ENCODE peak calls at places on chromosomes 16 and 17, in eight cellular contexts. M, S, I, C, Q, A, N and R are unnamed samples.
A peak's percentile ranks its signal among the peaks of the same experiment; 100 is the strongest.

GRCh38 chr17:50956750-50957523 is 90.8 kb upstream of the TOB1 start:
- DNase-seq in M (peak; percentile 70), S (peak; percentile 76), I (peak; percentile 58), C (peak; percentile 85), Q (peak; percentile 67), A (peak; percentile 67), N (peak; percentile 39), R (peak; percentile 73)

GRCh38 chr17:41873559-41874292 is 8.5 kb upstream of the KLHL11 start:
- DNase-seq in M (no peak), S (no peak), I (no peak), C (no peak), Q (no peak), A (no peak), N (no peak), R (no peak)

GRCh38 chr16:68520649-68521086 is 18.4 kb upstream of the ZFP90 start:
- DNase-seq in M (peak; percentile 79), S (peak; percentile 70), I (peak; percentile 78), C (peak; percentile 96), Q (peak; percentile 87), A (peak; percentile 71), N (peak; percentile 73), R (peak; percentile 90)

GRCh38 chr17:30594223-30594952 is 117.2 kb downstream of the GOSR1 start:
- DNase-seq in M (no peak), S (no peak), I (no peak), C (no peak), Q (no peak), A (no peak), N (no peak), R (no peak)

GRCh38 chr16:81035975-81036750 is 521 bp downstream of the ATMIN start:
- DNase-seq in M (no peak), S (no peak), I (peak; percentile 20), C (peak; percentile 70), Q (peak; percentile 24), A (peak; percentile 39), N (no peak), R (peak; percentile 27)

GRCh38 chr17:3710951-3711383 is 12.7 kb upstream of the HASPIN start:
- DNase-seq in M (no peak), S (no peak), I (no peak), C (no peak), Q (peak; percentile 68), A (no peak), N (peak; percentile 81), R (no peak)

GRCh38 chr17:74262601-74263000 is 11.4 kb upstream of the DNAI2 start:
- DNase-seq in M (no peak), S (no peak), I (no peak), C (no peak), Q (no peak), A (no peak), N (no peak), R (no peak)

GRCh38 chr16:1154291-1154886 is 1.5 kb downstream of the CACNA1H start:
- DNase-seq in M (peak; percentile 77), S (no peak), I (no peak), C (peak; percentile 56), Q (no peak), A (no peak), N (no peak), R (no peak)

GRCh38 chr17:81703747-81704654 is 834 bp downstream of the MRPL12 start:
- DNase-seq in M (no peak), S (no peak), I (no peak), C (no peak), Q (no peak), A (no peak), N (no peak), R (no peak)

GRCh38 chr16:80938035-80938927 is 68.4 kb downstream of the CMC2 start:
- DNase-seq in M (peak; percentile 38), S (peak; percentile 42), I (no peak), C (peak; percentile 94), Q (no peak), A (no peak), N (no peak), R (no peak)

GRCh38 chr16:53518550-53519416 is 15.8 kb upstream of the AKTIP start:
- DNase-seq in M (no peak), S (peak; percentile 43), I (no peak), C (no peak), Q (peak; percentile 75), A (no peak), N (no peak), R (peak; percentile 51)

GRCh38 chr17:65553009-65553645 is 8.3 kb downstream of the AXIN2 start:
- DNase-seq in M (no peak), S (no peak), I (no peak), C (no peak), Q (no peak), A (no peak), N (no peak), R (no peak)

GRCh38 chr16:31215287-31216115 is 1.4 kb downstream of the PYDC1 start:
- DNase-seq in M (peak; percentile 44), S (peak; percentile 83), I (peak; percentile 62), C (peak; percentile 94), Q (peak; percentile 16), A (peak; percentile 62), N (peak; percentile 52), R (peak; percentile 71)

GRCh38 chr16:73086108-73086507 is 38.2 kb upstream of the ZFHX3 start:
- DNase-seq in M (no peak), S (no peak), I (no peak), C (no peak), Q (no peak), A (no peak), N (no peak), R (no peak)

GRCh38 chr17:79678091-79678731 is 52.5 kb upstream of the ENPP7 start:
- DNase-seq in M (no peak), S (no peak), I (no peak), C (no peak), Q (no peak), A (no peak), N (no peak), R (no peak)

GRCh38 chr17:67615011-67615561 is 102.7 kb upstream of the NOL11 start:
- DNase-seq in M (no peak), S (no peak), I (no peak), C (peak; percentile 15), Q (no peak), A (peak; percentile 28), N (no peak), R (no peak)

GRCh38 chr16:88317619-88317977 is 65.2 kb upstream of the ZNF469 start:
- DNase-seq in M (no peak), S (no peak), I (no peak), C (no peak), Q (no peak), A (no peak), N (no peak), R (no peak)

GRCh38 chr16:3007059-3007956 is 5.4 kb upstream of the CLDN9 start:
- DNase-seq in M (no peak), S (no peak), I (no peak), C (no peak), Q (no peak), A (no peak), N (no peak), R (peak; percentile 86)

GRCh38 chr17:7173687-7174602 is 5.2 kb downstream of the ASGR1 start:
- DNase-seq in M (peak; percentile 50), S (peak; percentile 33), I (peak; percentile 55), C (peak; percentile 93), Q (peak; percentile 40), A (peak; percentile 54), N (no peak), R (peak; percentile 57)

GRCh38 chr16:5751216-5751615 is 653.6 kb upstream of the EEF2KMT start:
- DNase-seq in M (no peak), S (no peak), I (no peak), C (no peak), Q (no peak), A (no peak), N (no peak), R (no peak)

GRCh38 chr16:5761592-5761991 is 664.0 kb upstream of the EEF2KMT start:
- DNase-seq in M (no peak), S (no peak), I (no peak), C (no peak), Q (no peak), A (no peak), N (no peak), R (no peak)

DNA sequence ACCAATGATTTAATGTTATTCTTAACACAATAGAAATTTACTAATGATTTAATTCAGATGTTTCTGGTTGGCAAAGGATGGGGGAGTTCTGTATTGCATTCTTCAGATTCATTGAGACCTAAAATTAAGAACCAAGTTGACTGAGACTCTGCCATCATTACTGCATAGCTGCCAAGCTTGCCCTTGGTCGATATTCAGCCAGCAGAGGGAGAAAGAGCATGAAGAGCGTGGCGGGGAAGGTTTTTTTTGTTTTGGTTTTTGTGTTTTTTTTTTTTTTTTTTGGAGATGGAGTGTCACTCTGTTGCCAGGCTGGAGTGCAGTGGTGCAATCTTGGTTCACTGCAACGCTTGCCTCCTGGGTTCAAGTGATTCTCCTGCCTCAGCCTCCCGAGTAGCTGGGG is 659.4 kb upstream of the EEF2KMT start:
- DNase-seq in M (no peak), S (no peak), I (no peak), C (peak; percentile 12), Q (no peak), A (no peak), N (no peak), R (no peak)
- TF ChIP-seq CTCF in M (no peak), S (no peak), I (no peak), C (peak; percentile 37), Q (no peak), A (no peak), N (no peak), R (no peak)

GRCh38 chr16:56625140-56625942 is at the start of gene MT1E:
- DNase-seq in M (peak; percentile 68), S (peak; percentile 83), I (peak; percentile 88), C (peak; percentile 71), Q (no peak), A (peak; percentile 85), N (no peak), R (peak; percentile 76)
- H3K27me3 ChIP-seq in M (no peaks in the 10 kb centered on the region), S (no peaks in the 10 kb centered on the region), I (no peaks in the 10 kb centered on the region), C (peaks cover 100% of the 10 kb centered on the region), Q (peaks cover 10% of the 10 kb centered on the region), A (no peaks in the 10 kb centered on the region), N (no peaks in the 10 kb centered on the region), R (no peaks in the 10 kb centered on the region)

GRCh38 chr17:36947922-36948716 is 635 bp upstream of the AATF start:
- DNase-seq in M (no peak), S (no peak), I (no peak), C (no peak), Q (no peak), A (no peak), N (no peak), R (no peak)
- TF ChIP-seq CTCF in M (no peak), S (no peak), I (no peak), C (no peak), Q (no peak), A (no peak), N (no peak), R (no peak)

GRCh38 chr17:61418433-61418832 is 18.8 kb downstream of the TBX2 start:
- DNase-seq in M (no peak), S (no peak), I (no peak), C (no peak), Q (no peak), A (no peak), N (no peak), R (no peak)

GRCh38 chr17:61420745-61421398 is 21.2 kb downstream of the TBX2 start:
- DNase-seq in M (no peak), S (no peak), I (no peak), C (no peak), Q (no peak), A (no peak), N (no peak), R (no peak)

GRCh38 chr17:61421460-61421859 is 21.8 kb downstream of the TBX2 start:
- DNase-seq in M (no peak), S (no peak), I (no peak), C (no peak), Q (no peak), A (no peak), N (no peak), R (no peak)

GRCh38 chr17:61419496-61420046 is 19.9 kb downstream of the TBX2 start:
- DNase-seq in M (no peak), S (no peak), I (no peak), C (no peak), Q (no peak), A (no peak), N (no peak), R (no peak)

GRCh38 chr17:61420128-61420527 is 20.5 kb downstream of the TBX2 start:
- DNase-seq in M (no peak), S (no peak), I (no peak), C (no peak), Q (no peak), A (no peak), N (no peak), R (no peak)
- H3K27me3 ChIP-seq in M (no peaks in the 10 kb centered on the region), S (peaks cover 26% of the 10 kb centered on the region), I (peaks cover 63% of the 10 kb centered on the region), C (peaks cover 60% of the 10 kb centered on the region), Q (peaks cover 42% of the 10 kb centered on the region), A (peaks cover 29% of the 10 kb centered on the region), N (no peaks in the 10 kb centered on the region), R (no peaks in the 10 kb centered on the region)